ENCODE peak calls at places on chromosomes 5 and 9, in four cellular contexts. One of them, this sample, is unnamed.

GRCh38 chr9:20490246-20490834 is 132.0 kb downstream of the MLLT3 start:
- DNase-seq in endothelial cell of umbilical vein: no peak
- DNase-seq in left lung: no peak
- DNase-seq in spleen: no peak
- DNase-seq in this sample: no peak

GRCh38 chr9:88072831-88073365 is 65.4 kb downstream of the SPATA31C2 start:
- DNase-seq in left lung: no peak
- DNase-seq in endothelial cell of umbilical vein: no peak
- DNase-seq in spleen: no peak
- DNase-seq in this sample: no peak

GRCh38 chr5:170338933-170339779 is 41.6 kb upstream of the LCP2 start:
- DNase-seq in endothelial cell of umbilical vein: no peak
- DNase-seq in spleen: peak
- DNase-seq in left lung: no peak
- DNase-seq in this sample: peak

GRCh38 chr5:41793156-41793770 is 77.0 kb downstream of the OXCT1 start:
- DNase-seq in left lung: no peak
- DNase-seq in spleen: no peak
- DNase-seq in endothelial cell of umbilical vein: peak
- DNase-seq in this sample: no peak

GRCh38 chr5:128673970-128674369 is 135.9 kb upstream of the FBN2 start:
- DNase-seq in spleen: no peak
- DNase-seq in endothelial cell of umbilical vein: no peak
- DNase-seq in left lung: no peak
- DNase-seq in this sample: no peak

GRCh38 chr5:89255845-89256463 is 373.0 kb upstream of the MEF2C start:
- DNase-seq in left lung: no peak
- DNase-seq in spleen: no peak
- DNase-seq in endothelial cell of umbilical vein: peak
- DNase-seq in this sample: no peak

GRCh38 chr9:123434619-123435240 is 78.7 kb downstream of the CRB2 start:
- DNase-seq in left lung: no peak
- DNase-seq in endothelial cell of umbilical vein: no peak
- DNase-seq in spleen: peak
- DNase-seq in this sample: no peak

GRCh38 chr9:91954841-91955471 is 4.9 kb upstream of the ROR2 start:
- DNase-seq in endothelial cell of umbilical vein: peak
- DNase-seq in left lung: no peak
- DNase-seq in spleen: no peak
- DNase-seq in this sample: no peak

GRCh38 chr5:149561848-149562247 is 10.6 kb upstream of the CSNK1A1 start:
- DNase-seq in spleen: no peak
- DNase-seq in left lung: no peak
- DNase-seq in endothelial cell of umbilical vein: peak
- DNase-seq in this sample: no peak

GRCh38 chr5:66896207-66896606 is 300.0 kb downstream of the MAST4 start:
- DNase-seq in spleen: no peak
- DNase-seq in endothelial cell of umbilical vein: no peak
- DNase-seq in left lung: no peak
- DNase-seq in this sample: no peak

GRCh38 chr5:96094904-96095303 is 133.3 kb upstream of the ELL2 start:
- DNase-seq in endothelial cell of umbilical vein: no peak
- DNase-seq in spleen: no peak
- DNase-seq in left lung: no peak
- DNase-seq in this sample: no peak

DNA sequence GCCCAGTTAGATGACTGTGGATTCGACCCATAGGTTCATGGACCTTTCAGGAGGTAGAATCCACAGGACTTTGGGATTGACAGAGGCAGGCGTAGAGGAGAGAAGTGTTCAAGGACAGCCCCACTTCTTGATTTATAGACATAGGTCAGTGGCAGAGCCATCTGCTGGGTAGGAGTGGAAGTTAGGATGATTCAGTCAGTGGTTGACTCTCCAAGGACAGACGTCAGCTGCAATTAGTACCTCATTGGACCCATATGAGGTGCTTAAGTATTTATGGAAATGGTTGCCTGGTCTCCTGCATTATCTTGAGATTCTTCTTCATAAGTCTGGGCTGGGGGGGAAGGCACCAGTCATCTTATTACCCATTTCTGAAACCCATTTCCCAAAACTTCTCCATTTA is 70.9 kb downstream of the SH3RF2 start:
- DNase-seq in endothelial cell of umbilical vein: no peak
- DNase-seq in left lung: no peak
- DNase-seq in spleen: no peak
- DNase-seq in this sample: no peak
- TF ChIP-seq CTCF in endothelial cell of umbilical vein: no peak
- TF ChIP-seq CTCF in left lung: no peak
- TF ChIP-seq CTCF in spleen: no peak
- TF ChIP-seq CTCF in this sample: no peak

GRCh38 chr9:93680445-93681315 is 104.3 kb downstream of the PHF2 start:
- DNase-seq in spleen: peak
- DNase-seq in left lung: peak
- DNase-seq in endothelial cell of umbilical vein: no peak
- DNase-seq in this sample: peak
- TF ChIP-seq CTCF in spleen: no peak
- TF ChIP-seq CTCF in left lung: no peak
- TF ChIP-seq CTCF in endothelial cell of umbilical vein: no peak
- TF ChIP-seq CTCF in this sample: no peak

DNA sequence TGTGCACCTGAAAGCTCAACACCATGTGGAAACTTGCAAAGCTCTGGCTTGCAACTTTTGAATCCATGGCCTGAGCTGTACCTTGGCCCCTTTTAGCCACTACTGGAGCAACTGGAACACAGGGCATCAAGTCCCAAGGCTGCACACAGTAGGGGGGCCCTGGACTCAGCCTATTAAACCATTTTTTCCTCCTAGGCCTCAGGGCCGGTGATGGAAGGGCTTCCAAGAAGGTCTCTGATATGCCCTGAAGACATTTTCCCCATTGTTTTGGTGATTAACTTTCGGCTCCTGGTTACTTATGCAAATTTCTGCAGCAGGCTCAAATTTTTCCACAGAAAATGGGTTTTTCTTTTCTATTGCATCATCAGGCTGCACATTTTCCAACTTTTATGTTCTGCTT is 22.7 kb upstream of the PRLR start:
- DNase-seq in left lung: no peak
- DNase-seq in spleen: no peak
- DNase-seq in endothelial cell of umbilical vein: no peak
- DNase-seq in this sample: no peak
- TF ChIP-seq CTCF in left lung: no peak
- TF ChIP-seq CTCF in spleen: no peak
- TF ChIP-seq CTCF in endothelial cell of umbilical vein: no peak
- TF ChIP-seq CTCF in this sample: no peak

GRCh38 chr5:126536874-126537273 is 58.1 kb downstream of the ALDH7A1 start:
- DNase-seq in left lung: no peak
- DNase-seq in spleen: no peak
- DNase-seq in endothelial cell of umbilical vein: no peak
- DNase-seq in this sample: no peak
- TF ChIP-seq CTCF in left lung: no peak
- TF ChIP-seq CTCF in spleen: no peak
- TF ChIP-seq CTCF in endothelial cell of umbilical vein: no peak
- TF ChIP-seq CTCF in this sample: no peak

GRCh38 chr5:82297711-82298110 is 19.6 kb upstream of the RPS23 start:
- DNase-seq in left lung: no peak
- DNase-seq in endothelial cell of umbilical vein: no peak
- DNase-seq in spleen: no peak
- DNase-seq in this sample: no peak

GRCh38 chr5:82298668-82299067 is 20.5 kb upstream of the RPS23 start:
- DNase-seq in endothelial cell of umbilical vein: no peak
- DNase-seq in spleen: no peak
- DNase-seq in left lung: no peak
- DNase-seq in this sample: no peak

GRCh38 chr5:82295144-82295543 is 17.0 kb upstream of the RPS23 start:
- DNase-seq in spleen: no peak
- DNase-seq in left lung: no peak
- DNase-seq in endothelial cell of umbilical vein: no peak
- DNase-seq in this sample: no peak

GRCh38 chr5:82295959-82296557 is 17.9 kb upstream of the RPS23 start:
- DNase-seq in endothelial cell of umbilical vein: no peak
- DNase-seq in left lung: no peak
- DNase-seq in spleen: no peak
- DNase-seq in this sample: no peak

GRCh38 chr5:82296929-82297328 is 18.8 kb upstream of the RPS23 start:
- DNase-seq in endothelial cell of umbilical vein: no peak
- DNase-seq in spleen: no peak
- DNase-seq in left lung: no peak
- DNase-seq in this sample: no peak
- TF ChIP-seq CTCF in endothelial cell of umbilical vein: no peak
- TF ChIP-seq CTCF in spleen: no peak
- TF ChIP-seq CTCF in left lung: no peak
- TF ChIP-seq CTCF in this sample: no peak

DNA sequence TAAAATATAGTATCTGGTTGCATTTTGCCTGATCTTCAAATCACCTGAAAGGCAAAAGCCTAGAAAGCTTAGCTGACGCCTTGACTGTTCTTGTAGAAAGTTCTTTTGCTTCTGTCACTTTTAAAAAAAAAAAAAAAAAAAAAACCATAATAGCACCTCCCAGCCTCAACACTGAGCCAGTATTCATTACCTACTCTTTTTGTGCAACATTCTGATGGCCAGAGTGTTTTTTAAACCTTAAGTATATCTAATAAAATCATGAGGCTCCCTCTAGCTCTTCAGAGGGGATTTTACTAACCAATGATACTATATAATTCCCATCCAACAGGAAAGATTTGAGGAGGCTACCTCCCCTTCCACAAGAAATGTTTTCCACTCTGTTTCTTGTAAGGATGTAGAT is 3.9 kb downstream of the BNC2 start:
- DNase-seq in left lung: no peak
- DNase-seq in spleen: no peak
- DNase-seq in endothelial cell of umbilical vein: no peak
- DNase-seq in this sample: no peak
- TF ChIP-seq CTCF in left lung: no peak
- TF ChIP-seq CTCF in spleen: no peak
- TF ChIP-seq CTCF in endothelial cell of umbilical vein: no peak
- TF ChIP-seq CTCF in this sample: no peak

GRCh38 chr9:77449177-77450092 is 198.7 kb downstream of the GNA14 start:
- DNase-seq in left lung: peak
- DNase-seq in endothelial cell of umbilical vein: peak
- DNase-seq in spleen: no peak
- DNase-seq in this sample: no peak
- TF ChIP-seq CTCF in left lung: no peak
- TF ChIP-seq CTCF in endothelial cell of umbilical vein: peak
- TF ChIP-seq CTCF in spleen: no peak
- TF ChIP-seq CTCF in this sample: no peak

GRCh38 chr9:5513966-5514365 is 3.6 kb downstream of the PDCD1LG2 start:
- DNase-seq in endothelial cell of umbilical vein: no peak
- DNase-seq in left lung: no peak
- DNase-seq in spleen: no peak
- DNase-seq in this sample: no peak
- TF ChIP-seq CTCF in endothelial cell of umbilical vein: no peak
- TF ChIP-seq CTCF in left lung: no peak
- TF ChIP-seq CTCF in spleen: no peak
- TF ChIP-seq CTCF in this sample: no peak

This sample was measured in natural killer cell.